ENCODE peak calls at places on chromosomes 6 and 20, in seven cellular contexts. One of them, this sample, is unnamed.

GRCh38 chr6:125957845-125958244 is 1.3 kb downstream of the HINT3 start:
- DNase-seq in A549: no peak
- DNase-seq in neuronal stem cell: no peak
- DNase-seq in IMR-90: peak; percentile 65
- DNase-seq in fibroblast of lung: peak; percentile 33
- DNase-seq in SK-N-SH: no peak
- DNase-seq in tibial artery: no peak
- DNase-seq in this sample: no peak

GRCh38 chr20:48828734-48829460 is 1.1 kb upstream of the PREX1 start:
- DNase-seq in A549: peak; percentile 43
- DNase-seq in neuronal stem cell: no peak
- DNase-seq in IMR-90: no peak
- DNase-seq in fibroblast of lung: no peak
- DNase-seq in SK-N-SH: peak; percentile 37
- DNase-seq in tibial artery: no peak
- DNase-seq in this sample: no peak

GRCh38 chr6:70636589-70636988 is 31.1 kb upstream of the SMAP1 start:
- DNase-seq in A549: no peak
- DNase-seq in neuronal stem cell: no peak
- DNase-seq in IMR-90: no peak
- DNase-seq in fibroblast of lung: no peak
- DNase-seq in SK-N-SH: no peak
- DNase-seq in tibial artery: no peak
- DNase-seq in this sample: no peak

GRCh38 chr20:37968726-37969401 is 64.4 kb downstream of the TTI1 start:
- DNase-seq in A549: no peak
- DNase-seq in neuronal stem cell: no peak
- DNase-seq in IMR-90: no peak
- DNase-seq in fibroblast of lung: no peak
- DNase-seq in SK-N-SH: no peak
- DNase-seq in tibial artery: peak; percentile 71
- DNase-seq in this sample: no peak

GRCh38 chr20:49982346-49983122 is at the start of gene SNAI1:
- DNase-seq in A549: peak; percentile 97
- DNase-seq in neuronal stem cell: peak; percentile 87
- DNase-seq in IMR-90: peak; percentile 86
- DNase-seq in fibroblast of lung: peak; percentile 82
- DNase-seq in SK-N-SH: peak; percentile 98
- DNase-seq in tibial artery: peak; percentile 79
- DNase-seq in this sample: no peak

GRCh38 chr6:125950293-125950692 is 6.3 kb upstream of the HINT3 start:
- DNase-seq in A549: no peak
- DNase-seq in neuronal stem cell: no peak
- DNase-seq in IMR-90: peak; percentile 84
- DNase-seq in fibroblast of lung: peak; percentile 82
- DNase-seq in SK-N-SH: no peak
- DNase-seq in tibial artery: no peak
- DNase-seq in this sample: no peak

GRCh38 chr20:36644032-36644712 is 1.8 kb downstream of the SLA2 start:
- DNase-seq in A549: no peak
- DNase-seq in neuronal stem cell: no peak
- DNase-seq in IMR-90: no peak
- DNase-seq in fibroblast of lung: no peak
- DNase-seq in SK-N-SH: no peak
- DNase-seq in tibial artery: no peak
- DNase-seq in this sample: no peak

GRCh38 chr20:51002633-51003032 is 20.3 kb downstream of the KCNG1 start:
- DNase-seq in A549: no peak
- DNase-seq in neuronal stem cell: no peak
- DNase-seq in IMR-90: no peak
- DNase-seq in fibroblast of lung: no peak
- DNase-seq in SK-N-SH: no peak
- DNase-seq in tibial artery: no peak
- DNase-seq in this sample: no peak

GRCh38 chr6:101633081-101633480 is 239.6 kb downstream of the GRIK2 start:
- DNase-seq in A549: no peak
- DNase-seq in neuronal stem cell: no peak
- DNase-seq in IMR-90: no peak
- DNase-seq in fibroblast of lung: no peak
- DNase-seq in SK-N-SH: no peak
- DNase-seq in tibial artery: no peak
- DNase-seq in this sample: no peak

GRCh38 chr6:104409913-104410312 is 449.8 kb downstream of the HACE1 start:
- DNase-seq in A549: no peak
- DNase-seq in neuronal stem cell: no peak
- DNase-seq in IMR-90: no peak
- DNase-seq in fibroblast of lung: no peak
- DNase-seq in SK-N-SH: no peak
- DNase-seq in tibial artery: no peak
- DNase-seq in this sample: no peak

GRCh38 chr6:549901-550300 is 107.0 kb downstream of the HUS1B start:
- DNase-seq in A549: no peak
- DNase-seq in neuronal stem cell: no peak
- DNase-seq in IMR-90: no peak
- DNase-seq in fibroblast of lung: no peak
- DNase-seq in SK-N-SH: no peak
- DNase-seq in tibial artery: no peak
- DNase-seq in this sample: no peak

GRCh38 chr6:29909995-29910394 is 32.3 kb upstream of the HLA-A start:
- DNase-seq in A549: peak; percentile 3
- DNase-seq in neuronal stem cell: no peak
- DNase-seq in IMR-90: peak; percentile 11
- DNase-seq in fibroblast of lung: no peak
- DNase-seq in SK-N-SH: no peak
- DNase-seq in tibial artery: no peak
- DNase-seq in this sample: no peak

GRCh38 chr6:91970700-91971099 is 1383.8 kb upstream of the MAP3K7 start:
- DNase-seq in A549: no peak
- DNase-seq in neuronal stem cell: no peak
- DNase-seq in IMR-90: no peak
- DNase-seq in fibroblast of lung: no peak
- DNase-seq in SK-N-SH: no peak
- DNase-seq in tibial artery: no peak
- DNase-seq in this sample: no peak

GRCh38 chr20:48832423-48832735 is 4.6 kb upstream of the PREX1 start:
- DNase-seq in A549: no peak
- DNase-seq in neuronal stem cell: no peak
- DNase-seq in IMR-90: no peak
- DNase-seq in fibroblast of lung: no peak
- DNase-seq in SK-N-SH: no peak
- DNase-seq in tibial artery: no peak
- DNase-seq in this sample: no peak

GRCh38 chr6:104118274-104118673 is 741.4 kb downstream of the HACE1 start:
- DNase-seq in A549: no peak
- DNase-seq in neuronal stem cell: no peak
- DNase-seq in IMR-90: no peak
- DNase-seq in fibroblast of lung: peak; percentile 27
- DNase-seq in SK-N-SH: no peak
- DNase-seq in tibial artery: no peak
- DNase-seq in this sample: no peak

GRCh38 chr20:48574383-48574782 is 253.4 kb downstream of the PREX1 start:
- DNase-seq in A549: peak; percentile 29
- DNase-seq in neuronal stem cell: peak; percentile 9
- DNase-seq in IMR-90: no peak
- DNase-seq in fibroblast of lung: no peak
- DNase-seq in SK-N-SH: peak; percentile 63
- DNase-seq in tibial artery: no peak
- DNase-seq in this sample: peak; percentile 29

GRCh38 chr20:64053841-64054661 is 4.6 kb upstream of the SOX18 start:
- DNase-seq in A549: peak; percentile 52
- DNase-seq in neuronal stem cell: no peak
- DNase-seq in IMR-90: no peak
- DNase-seq in fibroblast of lung: no peak
- DNase-seq in SK-N-SH: peak; percentile 79
- DNase-seq in tibial artery: no peak
- DNase-seq in this sample: no peak

GRCh38 chr6:118354641-118355040 is 193.5 kb upstream of the PLN start:
- DNase-seq in A549: no peak
- DNase-seq in neuronal stem cell: no peak
- DNase-seq in IMR-90: no peak
- DNase-seq in fibroblast of lung: no peak
- DNase-seq in SK-N-SH: no peak
- DNase-seq in tibial artery: no peak
- DNase-seq in this sample: no peak

GRCh38 chr6:143299253-143300166 is 151.0 kb downstream of the ADAT2 start:
- DNase-seq in A549: no peak
- DNase-seq in neuronal stem cell: no peak
- DNase-seq in IMR-90: no peak
- DNase-seq in fibroblast of lung: no peak
- DNase-seq in SK-N-SH: no peak
- DNase-seq in tibial artery: no peak
- DNase-seq in this sample: no peak

GRCh38 chr20:54122189-54122588 is 51.6 kb downstream of the CYP24A1 start:
- DNase-seq in A549: no peak
- DNase-seq in neuronal stem cell: no peak
- DNase-seq in IMR-90: peak; percentile 68
- DNase-seq in fibroblast of lung: peak; percentile 84
- DNase-seq in SK-N-SH: no peak
- DNase-seq in tibial artery: no peak
- DNase-seq in this sample: no peak

GRCh38 chr6:170074435-170074834 is 216.4 kb downstream of the DLL1 start:
- DNase-seq in A549: no peak
- DNase-seq in neuronal stem cell: no peak
- DNase-seq in IMR-90: no peak
- DNase-seq in fibroblast of lung: no peak
- DNase-seq in SK-N-SH: no peak
- DNase-seq in tibial artery: peak; percentile 25
- DNase-seq in this sample: no peak

GRCh38 chr6:12802440-12802839 is 85.9 kb downstream of the PHACTR1 start:
- DNase-seq in A549: no peak
- DNase-seq in neuronal stem cell: no peak
- DNase-seq in IMR-90: no peak
- DNase-seq in fibroblast of lung: no peak
- DNase-seq in SK-N-SH: no peak
- DNase-seq in tibial artery: no peak
- DNase-seq in this sample: no peak
- H3K4me3 ChIP-seq in A549: no peak overlapping the region
- H3K4me3 ChIP-seq in neuronal stem cell: no peak overlapping the region
- H3K4me3 ChIP-seq in IMR-90: no peak overlapping the region
- H3K4me3 ChIP-seq in fibroblast of lung: no peak overlapping the region
- H3K4me3 ChIP-seq in SK-N-SH: no peak overlapping the region
- H3K4me3 ChIP-seq in tibial artery: no peak overlapping the region
- H3K4me3 ChIP-seq in this sample: no peak overlapping the region

GRCh38 chr6:2240961-2241360 is 4.4 kb downstream of the GMDS start:
- DNase-seq in A549: no peak
- DNase-seq in neuronal stem cell: no peak
- DNase-seq in IMR-90: no peak
- DNase-seq in fibroblast of lung: no peak
- DNase-seq in SK-N-SH: no peak
- DNase-seq in tibial artery: no peak
- DNase-seq in this sample: no peak
- H3K4me1 ChIP-seq in A549: peaks cover 10% of the 10 kb centered on the region
- H3K4me1 ChIP-seq in neuronal stem cell: peaks cover 3% of the 10 kb centered on the region
- H3K4me1 ChIP-seq in IMR-90: peaks cover 6% of the 10 kb centered on the region
- H3K4me1 ChIP-seq in fibroblast of lung: peaks cover 4% of the 10 kb centered on the region
- H3K4me1 ChIP-seq in SK-N-SH: peaks cover 8% of the 10 kb centered on the region
- H3K4me1 ChIP-seq in tibial artery: peaks cover 45% of the 10 kb centered on the region
- H3K4me1 ChIP-seq in this sample: peaks cover 7% of the 10 kb centered on the region

GRCh38 chr6:158010591-158011477 is 29.2 kb downstream of the SYNJ2 start:
- DNase-seq in A549: no peak
- DNase-seq in neuronal stem cell: no peak
- DNase-seq in IMR-90: no peak
- DNase-seq in fibroblast of lung: no peak
- DNase-seq in SK-N-SH: no peak
- DNase-seq in tibial artery: peak; percentile 61
- DNase-seq in this sample: no peak
- H3K9me3 ChIP-seq in A549: no peaks in the 10 kb centered on the region
- H3K9me3 ChIP-seq in neuronal stem cell: no peaks in the 10 kb centered on the region
- H3K9me3 ChIP-seq in IMR-90: no peaks in the 10 kb centered on the region
- H3K9me3 ChIP-seq in fibroblast of lung: no peaks in the 10 kb centered on the region
- H3K9me3 ChIP-seq in SK-N-SH: no peaks in the 10 kb centered on the region
- H3K9me3 ChIP-seq in tibial artery: no peaks in the 10 kb centered on the region
- H3K9me3 ChIP-seq in this sample: no peaks in the 10 kb centered on the region

GRCh38 chr6:129135421-129135820 is 252.5 kb downstream of the LAMA2 start:
- DNase-seq in A549: no peak
- DNase-seq in neuronal stem cell: no peak
- DNase-seq in IMR-90: no peak
- DNase-seq in fibroblast of lung: no peak
- DNase-seq in SK-N-SH: no peak
- DNase-seq in tibial artery: no peak
- DNase-seq in this sample: no peak
- H3K4me3 ChIP-seq in A549: no peak overlapping the region
- H3K4me3 ChIP-seq in neuronal stem cell: no peak overlapping the region
- H3K4me3 ChIP-seq in IMR-90: no peak overlapping the region
- H3K4me3 ChIP-seq in fibroblast of lung: no peak overlapping the region
- H3K4me3 ChIP-seq in SK-N-SH: no peak overlapping the region
- H3K4me3 ChIP-seq in tibial artery: no peak overlapping the region
- H3K4me3 ChIP-seq in this sample: no peak overlapping the region